ENCODE peak calls at places on chromosomes 7 and 10, in seven cellular contexts. U is lower lobe of right lung; R is prostate gland; X is GM12865; A is fibroblast of villous mesenchyme; B is K562; N is CD8-positive, alpha-beta T cell. M is an unnamed sample.

GRCh38 chr7:45088821-45089313 is at the start of gene NACAD:
- DNase-seq in U (no peak), X (no peak), R (peak), A (peak), B (peak), N (no peak), M (no peak)

GRCh38 chr10:44194435-44194834 is 190.5 kb downstream of the CXCL12 start:
- DNase-seq in X (no peak), A (no peak), N (no peak), B (no peak), U (no peak), R (no peak), M (no peak)

GRCh38 chr10:16260388-16260787 is 176.4 kb upstream of the PTER start:
- DNase-seq in X (no peak), B (no peak), R (no peak), N (no peak), A (no peak), U (no peak), M (no peak)

GRCh38 chr7:277228-277627 is 12.7 kb upstream of the FOXL3 start:
- DNase-seq in B (no peak), U (no peak), X (no peak), N (no peak), A (no peak), R (no peak), M (no peak)

GRCh38 chr10:80498833-80499671 is 38.6 kb upstream of the SH2D4B start:
- DNase-seq in A (peak), N (no peak), B (peak), R (peak), X (no peak), U (peak), M (peak)

GRCh38 chr7:98754041-98754479 is 115.8 kb downstream of the TMEM130 start:
- DNase-seq in N (no peak), X (peak), A (no peak), U (no peak), R (no peak), B (no peak), M (no peak)

GRCh38 chr7:24982917-24983316 is 2.9 kb upstream of the OSBPL3 start:
- DNase-seq in R (no peak), U (no peak), X (no peak), A (no peak), B (no peak), N (no peak), M (no peak)

GRCh38 chr7:20260219-20260618 is 43.0 kb upstream of the MACC1 start:
- DNase-seq in U (no peak), B (no peak), A (no peak), R (peak), N (no peak), X (no peak), M (no peak)

GRCh38 chr7:100176096-100176835 is 915 bp downstream of the GPC2 start:
- DNase-seq in B (peak), A (no peak), N (no peak), X (no peak), R (no peak), U (no peak), M (no peak)

GRCh38 chr7:101927389-101928306 is 110.2 kb downstream of the CUX1 start:
- DNase-seq in N (no peak), R (no peak), B (no peak), X (no peak), A (peak), U (peak), M (no peak)

GRCh38 chr10:113993489-113993932 is 50.2 kb upstream of the ADRB1 start:
- DNase-seq in R (no peak), A (no peak), X (no peak), U (no peak), N (no peak), B (no peak), M (no peak)

GRCh38 chr7:12727455-12728191 is 40.2 kb downstream of the ARL4A start:
- DNase-seq in X (peak), A (no peak), B (no peak), N (no peak), R (no peak), U (no peak), M (no peak)

GRCh38 chr10:103786020-103786419 is 69.4 kb downstream of the SH3PXD2A start:
- DNase-seq in N (no peak), R (no peak), A (no peak), U (no peak), X (no peak), B (no peak), M (no peak)
- TF ChIP-seq CTCF in N (no peak), R (no peak), A (no peak), U (no peak), X (no peak), B (no peak), M (no peak)

DNA sequence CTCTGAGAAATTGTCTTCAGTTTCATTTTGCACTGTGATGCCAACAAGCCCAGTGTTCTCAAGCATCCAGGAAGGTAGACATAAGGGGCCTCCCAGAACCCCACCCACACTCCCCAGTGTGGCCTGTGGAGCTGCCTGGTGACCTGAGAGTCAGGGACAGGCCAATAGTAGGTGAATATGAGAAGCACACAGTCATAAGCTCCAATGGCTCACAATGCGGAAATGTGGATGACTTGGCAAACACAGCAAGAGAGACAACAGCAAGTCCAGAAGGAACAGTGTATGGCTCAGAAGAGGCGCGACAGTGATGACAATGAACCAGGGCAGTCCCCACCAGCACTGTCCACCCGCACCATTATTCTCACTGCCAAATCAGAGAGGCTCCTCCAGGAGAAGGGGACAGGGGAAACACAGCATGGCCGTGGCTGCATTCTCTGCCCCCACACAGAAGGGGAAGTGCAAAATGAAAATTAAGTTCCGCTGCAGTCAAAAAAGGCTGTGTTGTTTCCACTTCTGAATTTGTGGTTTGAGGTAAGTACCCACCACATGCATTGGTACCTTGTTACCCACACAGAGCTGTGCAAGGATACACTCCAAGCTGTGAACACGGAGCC is 419.8 kb downstream of the GRID1 start:
- DNase-seq in R (no peak), X (peak), B (peak), A (no peak), N (no peak), U (no peak), M (no peak)
- H3K4me3 ChIP-seq in R (no peak), X (peak), B (no peak), A (no peak), N (no peak), U (no peak), M (no peak)

GRCh38 chr10:72335394-72336258 is 19.1 kb downstream of the DNAJB12 start:
- DNase-seq in U (peak), X (peak), A (peak), B (no peak), N (peak), R (no peak), M (no peak)
- TF ChIP-seq CTCF in U (no peak), X (peak), A (no peak), B (no peak), N (no peak), R (no peak), M (no peak)

DNA sequence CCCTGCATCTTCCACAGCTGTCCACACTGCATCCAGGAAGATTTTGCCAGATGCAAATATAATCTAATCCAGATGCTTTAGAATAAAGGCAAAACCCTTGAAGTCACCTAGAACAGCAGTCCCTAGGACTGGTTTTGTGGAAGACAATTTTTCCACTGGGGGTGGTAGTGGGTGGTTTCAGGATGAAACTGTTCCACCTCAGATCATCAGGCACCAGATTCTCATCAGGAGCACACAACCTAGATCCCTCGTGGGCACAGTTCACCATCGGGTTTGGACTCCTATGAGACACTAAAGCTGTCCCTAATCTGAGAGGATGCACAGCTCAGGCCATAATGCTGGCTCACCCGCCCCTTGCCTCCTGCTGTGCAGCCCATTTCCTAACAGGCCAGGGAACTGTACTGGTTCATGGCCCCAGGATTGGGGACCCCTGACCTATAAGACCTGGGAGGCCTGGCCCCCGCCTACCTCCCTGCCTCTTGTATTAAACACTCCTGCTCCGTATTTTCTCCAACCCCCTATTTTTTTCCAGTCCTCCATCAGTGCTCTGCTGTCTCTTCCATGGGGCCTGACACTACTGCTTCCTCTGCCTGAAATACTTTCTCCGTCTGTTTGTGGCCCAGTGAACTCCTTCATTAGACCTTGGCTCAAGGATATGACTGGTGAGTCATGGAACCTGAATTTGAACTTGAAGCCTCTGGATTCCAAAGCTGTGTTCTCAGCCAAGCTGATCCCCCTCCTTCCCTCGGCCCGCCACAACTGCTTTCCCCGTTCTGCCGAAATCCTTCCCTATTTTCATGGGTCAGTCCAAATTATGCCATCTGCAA is 79.9 kb upstream of the RHEB start:
- DNase-seq in U (no peak), B (no peak), R (no peak), X (no peak), N (no peak), A (peak), M (no peak)
- H3K4me3 ChIP-seq in U (no peak), B (no peak), R (no peak), X (no peak), N (no peak), A (no peak), M (no peak)

DNA sequence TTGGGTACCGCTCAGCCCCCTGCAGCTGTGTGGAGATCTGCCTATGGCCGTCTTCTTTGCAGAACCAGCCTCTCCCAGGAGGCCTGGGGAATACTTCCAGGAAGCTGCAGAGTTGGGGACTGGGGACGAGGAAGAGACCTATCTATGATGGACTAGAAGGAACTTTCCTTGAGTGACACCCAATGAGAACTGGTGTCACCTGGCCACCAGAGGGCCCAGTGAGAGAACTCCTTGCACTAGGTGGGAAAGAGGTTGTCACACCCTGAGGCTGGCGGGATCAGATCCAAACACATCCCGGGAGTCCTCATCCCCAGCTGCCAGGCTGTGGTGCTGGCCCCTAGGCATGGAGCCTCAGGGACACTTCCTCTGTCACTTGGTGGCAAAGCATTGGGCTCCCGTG is 4.9 kb upstream of the GRID2IP start:
- DNase-seq in B (no peak), N (no peak), X (no peak), A (no peak), U (no peak), R (no peak), M (no peak)
- TF ChIP-seq CTCF in B (peak), N (no peak), X (peak), A (no peak), U (peak), R (no peak), M (peak)

M was measured in LNCaP clone FGC.